ENCODE peak calls at places on chromosome 1, in ten cellular contexts. F is tibial artery; H is endodermal cell; D is CD8-positive, alpha-beta memory T cell; A is naive thymus-derived CD4-positive, alpha-beta T cell; L is endothelial cell of umbilical vein; J is iPS DF 6.9; I is heart right ventricle; E is IMR-90; Y is tibial nerve. P is an unnamed sample.

GRCh38 chr1:86856196-86856595 is 57.7 kb downstream of the SELENOF start:
- DNase-seq in F (no peak), H (no peak), D (no peak), A (no peak), L (no peak), J (no peak), I (no peak), E (no peak), Y (no peak), P (no peak)

GRCh38 chr1:29240986-29241385 is 4.7 kb downstream of the PTPRU start:
- DNase-seq in F (no peak), H (no peak), D (no peak), A (no peak), L (no peak), J (no peak), I (no peak), E (no peak), Y (no peak), P (no peak)

GRCh38 chr1:234879157-234880080 is 249.2 kb downstream of the TOMM20 start:
- DNase-seq in F (no peak), H (no peak), D (no peak), A (no peak), L (no peak), J (no peak), I (no peak), E (no peak), Y (no peak), P (no peak)

GRCh38 chr1:85544689-85545203 is 35.8 kb upstream of the CCN1 start:
- DNase-seq in F (no peak), H (no peak), D (no peak), A (no peak), L (peak; percentile 23), J (no peak), I (no peak), E (peak; percentile 66), Y (no peak), P (peak; percentile 64)

GRCh38 chr1:224923726-224924125 is 5.7 kb upstream of the DNAH14 start:
- DNase-seq in F (no peak), H (no peak), D (no peak), A (no peak), L (no peak), J (no peak), I (no peak), E (no peak), Y (no peak), P (no peak)

GRCh38 chr1:228162286-228163003 is 3.2 kb upstream of the IBA57 start:
- DNase-seq in F (no peak), H (peak; percentile 73), D (no peak), A (no peak), L (peak; percentile 45), J (no peak), I (peak; percentile 55), E (no peak), Y (no peak), P (no peak)

GRCh38 chr1:59359325-59359724 is 62.4 kb downstream of the FGGY start:
- DNase-seq in F (no peak), H (no peak), D (no peak), A (no peak), L (no peak), J (no peak), I (no peak), E (no peak), Y (no peak), P (no peak)

GRCh38 chr1:16292739-16293138 is 55.8 kb upstream of the CPLANE2 start:
- DNase-seq in F (no peak), H (no peak), D (no peak), A (no peak), L (no peak), J (no peak), I (no peak), E (no peak), Y (no peak), P (no peak)

GRCh38 chr1:205700865-205701401 is 20.6 kb upstream of the SLC45A3 start:
- DNase-seq in F (no peak), H (peak; percentile 67), D (no peak), A (no peak), L (peak; percentile 90), J (no peak), I (peak; percentile 24), E (no peak), Y (no peak), P (no peak)

GRCh38 chr1:97270508-97271307 is 549.1 kb downstream of the PTBP2 start:
- DNase-seq in F (no peak), H (no peak), D (no peak), A (no peak), L (peak; percentile 58), J (no peak), I (no peak), E (peak; percentile 56), Y (no peak), P (no peak)

GRCh38 chr1:26848947-26849774 is 13.8 kb upstream of the SFN start:
- DNase-seq in F (no peak), H (no peak), D (no peak), A (no peak), L (peak; percentile 61), J (no peak), I (no peak), E (peak; percentile 90), Y (no peak), P (peak; percentile 85)

GRCh38 chr1:236507022-236507700 is 16.6 kb upstream of the LGALS8 start:
- DNase-seq in F (no peak), H (no peak), D (no peak), A (no peak), L (peak; percentile 31), J (no peak), I (no peak), E (peak; percentile 49), Y (no peak), P (peak; percentile 65)

GRCh38 chr1:63892632-63893395 is 119.0 kb downstream of the ROR1 start:
- DNase-seq in F (peak; percentile 39), H (no peak), D (no peak), A (no peak), L (no peak), J (no peak), I (no peak), E (peak; percentile 76), Y (no peak), P (peak; percentile 73)

GRCh38 chr1:212070720-212071302 is 35.3 kb downstream of the DTL start:
- DNase-seq in F (no peak), H (no peak), D (no peak), A (peak; percentile 23), L (peak; percentile 72), J (no peak), I (no peak), E (peak; percentile 70), Y (no peak), P (peak; percentile 18)

GRCh38 chr1:223716302-223716862 is 4.0 kb downstream of the CAPN2 start:
- DNase-seq in F (no peak), H (no peak), D (peak; percentile 43), A (peak; percentile 38), L (no peak), J (no peak), I (no peak), E (no peak), Y (no peak), P (no peak)

GRCh38 chr1:53704804-53705445 is 34.0 kb downstream of the GLIS1 start:
- DNase-seq in F (no peak), H (peak; percentile 52), D (no peak), A (no peak), L (no peak), J (no peak), I (no peak), E (no peak), Y (no peak), P (no peak)

GRCh38 chr1:94068096-94068830 is 52.7 kb downstream of the ABCA4 start:
- DNase-seq in F (no peak), H (peak; percentile 49), D (no peak), A (no peak), L (peak; percentile 86), J (no peak), I (no peak), E (peak; percentile 76), Y (no peak), P (peak; percentile 55)

GRCh38 chr1:147078606-147079399 is 93.5 kb downstream of the PRKAB2 start:
- DNase-seq in F (no peak), H (no peak), D (no peak), A (no peak), L (no peak), J (no peak), I (no peak), E (no peak), Y (no peak), P (no peak)
- H3K27me3 ChIP-seq in F (peaks cover 78% of the 10 kb centered on the region), H (peaks cover 100% of the 10 kb centered on the region), D (peaks cover 43% of the 10 kb centered on the region), A (peaks cover 3% of the 10 kb centered on the region), L (peaks cover 85% of the 10 kb centered on the region), J (peaks cover 77% of the 10 kb centered on the region), I (peaks cover 99% of the 10 kb centered on the region), E (peaks cover 57% of the 10 kb centered on the region), Y (peaks cover 5% of the 10 kb centered on the region), P (no peaks in the 10 kb centered on the region)

GRCh38 chr1:12358499-12358898 is 128.7 kb downstream of the VPS13D start:
- DNase-seq in F (no peak), H (no peak), D (no peak), A (no peak), L (no peak), J (no peak), I (no peak), E (no peak), Y (no peak), P (no peak)
- H3K27ac ChIP-seq in F (peak overlapping the region; percentile 62), H (no peak overlapping the region), D (no peak overlapping the region), A (no peak overlapping the region), L (no peak overlapping the region), J (no peak overlapping the region), I (no peak overlapping the region), E (no peak overlapping the region), Y (no peak overlapping the region), P (no peak overlapping the region)

DNA sequence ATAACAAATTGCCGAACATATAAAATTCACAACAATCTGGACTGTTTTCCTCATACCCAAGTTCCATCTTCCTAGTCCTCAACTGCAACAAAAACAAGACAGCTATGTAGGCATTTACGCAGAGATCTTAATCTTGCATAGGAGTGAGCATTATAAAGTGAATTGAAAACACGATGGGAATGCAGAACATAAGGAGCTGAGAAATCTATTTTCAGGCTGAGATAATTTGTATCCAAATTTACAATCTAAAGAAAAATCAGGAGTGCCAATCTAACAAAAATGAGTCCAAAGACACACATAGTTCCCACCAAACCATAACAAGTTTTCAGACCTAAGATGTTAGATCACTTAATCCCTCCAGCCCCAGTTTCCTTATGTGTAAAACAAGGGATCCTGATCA is 1.9 kb downstream of the SLC16A1 start:
- DNase-seq in F (no peak), H (no peak), D (no peak), A (no peak), L (peak; percentile 57), J (no peak), I (no peak), E (peak; percentile 13), Y (no peak), P (no peak)
- H3K4me1 ChIP-seq in F (peaks cover 6% of the 10 kb centered on the region), H (peaks cover 3% of the 10 kb centered on the region), D (peaks cover 22% of the 10 kb centered on the region), A (peaks cover 16% of the 10 kb centered on the region), L (peaks cover 42% of the 10 kb centered on the region), J (no peaks in the 10 kb centered on the region), I (peaks cover 53% of the 10 kb centered on the region), E (no peaks in the 10 kb centered on the region), Y (no peaks in the 10 kb centered on the region), P (peaks cover 23% of the 10 kb centered on the region)

DNA sequence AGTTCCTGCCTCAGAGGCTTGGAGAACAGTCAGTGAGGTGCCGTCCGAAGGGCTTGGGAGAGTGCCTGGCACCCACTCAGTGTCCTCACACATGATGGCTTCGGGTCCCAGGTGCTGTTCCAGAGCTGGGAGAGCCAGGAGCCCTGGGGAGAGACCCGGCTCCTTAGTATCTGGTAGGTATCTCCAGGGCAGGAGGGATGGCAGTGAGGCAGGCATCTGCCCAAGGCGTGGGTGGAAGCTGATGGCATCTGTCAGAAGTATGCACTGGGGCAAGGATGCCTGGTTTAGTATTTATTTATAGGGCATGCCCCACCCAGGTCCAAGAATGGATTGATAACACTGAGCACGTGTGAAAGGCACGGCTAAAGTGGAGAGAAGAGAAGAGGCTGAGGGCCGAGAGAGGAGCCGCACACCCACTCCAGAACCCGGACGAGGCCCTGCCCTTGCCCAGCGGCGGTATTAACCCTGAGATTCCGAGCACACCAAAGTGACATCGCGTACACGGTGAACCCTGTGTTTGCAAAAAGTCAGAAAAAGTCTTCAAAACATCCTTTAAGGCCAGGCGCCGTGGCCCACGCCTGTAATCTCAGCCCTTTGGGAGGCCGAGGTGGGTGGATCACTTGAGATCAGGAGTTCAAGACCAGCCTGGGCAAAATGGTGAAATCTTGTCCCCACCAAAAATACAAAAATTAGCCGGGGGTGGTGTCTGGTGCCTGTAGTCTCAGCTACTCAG is 2.4 kb downstream of the TP73 start:
- DNase-seq in F (no peak), H (no peak), D (no peak), A (no peak), L (no peak), J (no peak), I (no peak), E (no peak), Y (no peak), P (no peak)
- H3K27me3 ChIP-seq in F (peaks cover 81% of the 10 kb centered on the region), H (peaks cover 79% of the 10 kb centered on the region), D (peaks cover 20% of the 10 kb centered on the region), A (peaks cover 3% of the 10 kb centered on the region), L (peaks cover 51% of the 10 kb centered on the region), J (peaks cover 43% of the 10 kb centered on the region), I (peaks cover 44% of the 10 kb centered on the region), E (peaks cover 75% of the 10 kb centered on the region), Y (peaks cover 5% of the 10 kb centered on the region), P (peaks cover 29% of the 10 kb centered on the region)